ENCODE peak calls at places on chromosomes 7 and 10, in nine cellular contexts. A is LHCN-M2; H is fibroblast of pulmonary artery; B is EL; T is activated CD8-positive, alpha-beta T cell treated with anti-CD3 and anti-CD28 coated beads for 36 hours; R is A549; Q is right lobe of liver; M is C1 segment of cervical spinal cord; F is astrocyte of the spinal cord. C is an unnamed sample.
A peak's percentile ranks its signal among the peaks of the same experiment; 100 is the strongest.

GRCh38 chr7:129503725-129504124 is 1.4 kb downstream of the SMKR1 start:
- DNase-seq in A (no peak), H (no peak), B (no peak), T (no peak), R (no peak), Q (no peak), M (no peak), F (no peak), C (no peak)

GRCh38 chr10:110762109-110762848 is 109.4 kb upstream of the PDCD4 start:
- DNase-seq in A (no peak), H (no peak), B (no peak), T (no peak), R (no peak), Q (no peak), M (no peak), F (no peak), C (no peak)

GRCh38 chr7:70289067-70289466 is 690.8 kb downstream of the AUTS2 start:
- DNase-seq in A (peak; percentile 3), H (no peak), B (no peak), T (no peak), R (no peak), Q (no peak), M (no peak), F (peak; percentile 25), C (no peak)

GRCh38 chr7:138008588-138009349 is 6.9 kb upstream of the CREB3L2 start:
- DNase-seq in A (peak; percentile 80), H (peak; percentile 83), B (peak; percentile 65), T (peak; percentile 29), R (peak; percentile 58), Q (no peak), M (peak; percentile 42), F (peak; percentile 75), C (peak; percentile 47)

GRCh38 chr7:37394158-37394557 is 54.5 kb downstream of the ELMO1 start:
- DNase-seq in A (no peak), H (no peak), B (no peak), T (no peak), R (no peak), Q (no peak), M (no peak), F (no peak), C (no peak)

GRCh38 chr7:24851791-24852190 is 94.5 kb upstream of the GSDME start:
- DNase-seq in A (peak; percentile 83), H (peak; percentile 17), B (peak; percentile 56), T (peak; percentile 76), R (no peak), Q (no peak), M (no peak), F (peak; percentile 41), C (no peak)

GRCh38 chr10:121243899-121244241 is 354.4 kb downstream of the FGFR2 start:
- DNase-seq in A (no peak), H (no peak), B (no peak), T (no peak), R (no peak), Q (no peak), M (no peak), F (no peak), C (no peak)

GRCh38 chr10:59675812-59676211 is 33.8 kb downstream of the SLC16A9 start:
- DNase-seq in A (no peak), H (no peak), B (peak; percentile 3), T (no peak), R (peak; percentile 35), Q (no peak), M (no peak), F (no peak), C (no peak)

GRCh38 chr7:116552616-116553015 is 27.8 kb downstream of the CAV1 start:
- DNase-seq in A (peak; percentile 88), H (no peak), B (peak; percentile 47), T (no peak), R (peak; percentile 53), Q (no peak), M (no peak), F (peak; percentile 36), C (no peak)

GRCh38 chr7:95527033-95527775 is 41.5 kb downstream of the ASB4 start:
- DNase-seq in A (peak; percentile 58), H (peak; percentile 74), B (peak; percentile 53), T (peak; percentile 4), R (peak; percentile 75), Q (peak; percentile 27), M (peak; percentile 60), F (peak; percentile 54), C (peak; percentile 49)

GRCh38 chr7:135712182-135712782 is 15.7 kb downstream of the SLC13A4 start:
- DNase-seq in A (peak; percentile 59), H (peak; percentile 28), B (no peak), T (no peak), R (no peak), Q (no peak), M (no peak), F (no peak), C (no peak)

GRCh38 chr7:16420649-16421332 is 547 bp downstream of the CRPPA start:
- DNase-seq in A (peak; percentile 95), H (peak; percentile 89), B (peak; percentile 92), T (peak; percentile 91), R (peak; percentile 94), Q (peak; percentile 88), M (peak; percentile 94), F (peak; percentile 89), C (peak; percentile 83)

GRCh38 chr10:3749597-3750351 is 35.2 kb downstream of the KLF6 start:
- DNase-seq in A (peak; percentile 70), H (peak; percentile 82), B (peak; percentile 67), T (no peak), R (no peak), Q (no peak), M (peak; percentile 8), F (peak; percentile 55), C (no peak)

GRCh38 chr10:23438547-23439451 is at the start of gene OTUD1:
- DNase-seq in A (peak; percentile 87), H (peak; percentile 95), B (peak; percentile 92), T (peak; percentile 92), R (peak; percentile 91), Q (peak; percentile 98), M (peak; percentile 98), F (peak; percentile 92), C (peak; percentile 97)

GRCh38 chr10:102284531-102284930 is 39.2 kb downstream of the GBF1 start:
- DNase-seq in A (no peak), H (no peak), B (no peak), T (no peak), R (no peak), Q (no peak), M (no peak), F (no peak), C (no peak)

GRCh38 chr10:46233101-46233500 is 53.7 kb upstream of the ANTXRL start:
- DNase-seq in A (no peak), H (no peak), B (no peak), T (no peak), R (no peak), Q (no peak), M (no peak), F (no peak), C (no peak)

GRCh38 chr10:21174670-21175495 is 277.8 kb upstream of the NEBL start:
- DNase-seq in A (no peak), H (no peak), B (no peak), T (no peak), R (no peak), Q (no peak), M (no peak), F (no peak), C (no peak)

GRCh38 chr7:93055543-93056107 is 62.2 kb downstream of the SAMD9 start:
- DNase-seq in A (peak; percentile 55), H (peak; percentile 67), B (peak; percentile 52), T (no peak), R (peak; percentile 36), Q (no peak), M (no peak), F (peak; percentile 60), C (no peak)

GRCh38 chr7:141463986-141464385 is 87.2 kb upstream of the AGK start:
- DNase-seq in A (peak; percentile 58), H (no peak), B (peak; percentile 57), T (no peak), R (no peak), Q (no peak), M (no peak), F (peak; percentile 76), C (no peak)

GRCh38 chr7:7274782-7275181 is 92.4 kb downstream of the C1GALT1 start:
- DNase-seq in A (peak; percentile 76), H (no peak), B (peak; percentile 36), T (no peak), R (no peak), Q (no peak), M (no peak), F (peak; percentile 17), C (no peak)

GRCh38 chr10:83343676-83344075 is 795.6 kb upstream of the GHITM start:
- DNase-seq in A (no peak), H (peak; percentile 30), B (no peak), T (no peak), R (no peak), Q (no peak), M (no peak), F (no peak), C (no peak)

GRCh38 chr7:24729365-24730017 is 27.8 kb downstream of the GSDME start:
- DNase-seq in A (no peak), H (peak; percentile 38), B (no peak), T (no peak), R (no peak), Q (no peak), M (no peak), F (no peak), C (no peak)

GRCh38 chr10:114389429-114389828 is 14.9 kb downstream of the AFAP1L2 start:
- DNase-seq in A (peak; percentile 64), H (peak; percentile 54), B (peak; percentile 85), T (no peak), R (peak; percentile 62), Q (peak; percentile 48), M (no peak), F (peak; percentile 83), C (no peak)

GRCh38 chr10:132414402-132415016 is 17.5 kb downstream of the PWWP2B start:
- DNase-seq in A (no peak), H (no peak), B (no peak), T (no peak), R (no peak), Q (no peak), M (no peak), F (no peak), C (no peak)

GRCh38 chr7:2729893-2730716 is 42.1 kb downstream of the AMZ1 start:
- DNase-seq in A (peak; percentile 54), H (no peak), B (no peak), T (peak; percentile 0), R (no peak), Q (no peak), M (peak; percentile 49), F (peak; percentile 60), C (no peak)

GRCh38 chr7:21497072-21497471 is 45.8 kb upstream of the DNAH11 start:
- DNase-seq in A (no peak), H (peak; percentile 34), B (peak; percentile 16), T (no peak), R (no peak), Q (no peak), M (no peak), F (peak; percentile 7), C (no peak)

GRCh38 chr10:108597031-108597430 is 1326.3 kb downstream of the XPNPEP1 start:
- DNase-seq in A (no peak), H (peak; percentile 34), B (peak; percentile 71), T (no peak), R (no peak), Q (no peak), M (no peak), F (peak; percentile 57), C (no peak)

GRCh38 chr7:24576171-24577052 is 3.2 kb downstream of the PALS2 start:
- DNase-seq in A (peak; percentile 72), H (peak; percentile 86), B (peak; percentile 72), T (peak; percentile 9), R (peak; percentile 72), Q (no peak), M (no peak), F (peak; percentile 73), C (no peak)

GRCh38 chr7:31919678-31920369 is 150.4 kb downstream of the PDE1C start:
- DNase-seq in A (no peak), H (no peak), B (no peak), T (no peak), R (no peak), Q (no peak), M (no peak), F (no peak), C (no peak)

GRCh38 chr7:13982940-13983677 is 6.4 kb downstream of the ETV1 start:
- DNase-seq in A (no peak), H (peak; percentile 39), B (no peak), T (no peak), R (no peak), Q (no peak), M (no peak), F (peak; percentile 27), C (no peak)

GRCh38 chr7:73810991-73811360 is 19.8 kb upstream of the CLDN4 start:
- DNase-seq in A (no peak), H (no peak), B (no peak), T (no peak), R (no peak), Q (no peak), M (no peak), F (no peak), C (no peak)

C was measured in memory B cell.